ENCODE peak calls at places on chromosomes 4 and X, in eight cellular contexts. One of them, this sample, is unnamed. For H3K4me1 and H3K9me3, the result is how much of the 10 kb centered on the place peaks cover.

GRCh38 chr4:75180790-75181776 is 248.2 kb downstream of the PARM1 start:
- DNase-seq in H9: peak
- DNase-seq in lung: no peak
- DNase-seq in Peyer's patch: peak
- DNase-seq in GM23248: peak
- DNase-seq in cardiac muscle cell: peak
- DNase-seq in CD8-positive, alpha-beta memory T cell: no peak
- DNase-seq in CD4-positive, alpha-beta memory T cell: no peak
- DNase-seq in this sample: no peak

GRCh38 chr4:15182600-15183222 is 180.4 kb downstream of the CPEB2 start:
- DNase-seq in cardiac muscle cell: peak
- DNase-seq in lung: no peak
- DNase-seq in Peyer's patch: no peak
- DNase-seq in CD8-positive, alpha-beta memory T cell: no peak
- DNase-seq in H9: no peak
- DNase-seq in GM23248: peak
- DNase-seq in CD4-positive, alpha-beta memory T cell: no peak
- DNase-seq in this sample: no peak

GRCh38 chr4:93827272-93827947 is 1.1 kb upstream of the ATOH1 start:
- DNase-seq in CD4-positive, alpha-beta memory T cell: no peak
- DNase-seq in lung: no peak
- DNase-seq in H9: peak
- DNase-seq in CD8-positive, alpha-beta memory T cell: no peak
- DNase-seq in Peyer's patch: no peak
- DNase-seq in cardiac muscle cell: no peak
- DNase-seq in GM23248: no peak
- DNase-seq in this sample: no peak

GRCh38 chrX:42246814-42247213 is 323.5 kb upstream of the CASK start:
- DNase-seq in GM23248: peak
- DNase-seq in cardiac muscle cell: peak
- DNase-seq in Peyer's patch: no peak
- DNase-seq in CD4-positive, alpha-beta memory T cell: no peak
- DNase-seq in CD8-positive, alpha-beta memory T cell: no peak
- DNase-seq in lung: peak
- DNase-seq in H9: no peak
- DNase-seq in this sample: no peak

GRCh38 chr4:73772353-73772752 is 32.0 kb downstream of the CXCL8 start:
- DNase-seq in cardiac muscle cell: no peak
- DNase-seq in H9: no peak
- DNase-seq in Peyer's patch: no peak
- DNase-seq in CD8-positive, alpha-beta memory T cell: no peak
- DNase-seq in GM23248: no peak
- DNase-seq in lung: no peak
- DNase-seq in CD4-positive, alpha-beta memory T cell: no peak
- DNase-seq in this sample: no peak

GRCh38 chr4:100087743-100088142 is 102.5 kb downstream of the DDIT4L start:
- DNase-seq in CD4-positive, alpha-beta memory T cell: no peak
- DNase-seq in Peyer's patch: no peak
- DNase-seq in GM23248: peak
- DNase-seq in CD8-positive, alpha-beta memory T cell: no peak
- DNase-seq in cardiac muscle cell: peak
- DNase-seq in H9: no peak
- DNase-seq in lung: no peak
- DNase-seq in this sample: no peak

GRCh38 chr4:5385741-5386251 is 322.6 kb downstream of the EVC2 start:
- DNase-seq in GM23248: no peak
- DNase-seq in H9: no peak
- DNase-seq in CD8-positive, alpha-beta memory T cell: no peak
- DNase-seq in cardiac muscle cell: no peak
- DNase-seq in Peyer's patch: no peak
- DNase-seq in CD4-positive, alpha-beta memory T cell: no peak
- DNase-seq in lung: no peak
- DNase-seq in this sample: no peak

GRCh38 chr4:152554742-152555141 is 18.9 kb upstream of the FBXW7 start:
- DNase-seq in CD4-positive, alpha-beta memory T cell: no peak
- DNase-seq in CD8-positive, alpha-beta memory T cell: no peak
- DNase-seq in lung: no peak
- DNase-seq in cardiac muscle cell: no peak
- DNase-seq in Peyer's patch: peak
- DNase-seq in GM23248: no peak
- DNase-seq in H9: no peak
- DNase-seq in this sample: no peak

GRCh38 chrX:2330487-2330886 is 170.3 kb downstream of the DHRSX start:
- DNase-seq in lung: no peak
- DNase-seq in CD4-positive, alpha-beta memory T cell: no peak
- DNase-seq in H9: no peak
- DNase-seq in CD8-positive, alpha-beta memory T cell: no peak
- DNase-seq in cardiac muscle cell: no peak
- DNase-seq in GM23248: no peak
- DNase-seq in Peyer's patch: no peak
- DNase-seq in this sample: no peak

GRCh38 chr4:10441512-10441911 is 15.7 kb downstream of the ZNF518B start:
- DNase-seq in cardiac muscle cell: no peak
- DNase-seq in lung: no peak
- DNase-seq in CD8-positive, alpha-beta memory T cell: no peak
- DNase-seq in Peyer's patch: no peak
- DNase-seq in GM23248: no peak
- DNase-seq in H9: no peak
- DNase-seq in CD4-positive, alpha-beta memory T cell: no peak
- DNase-seq in this sample: no peak

GRCh38 chrX:154040863-154041262 is 21.2 kb upstream of the IRAK1 start:
- DNase-seq in lung: no peak
- DNase-seq in GM23248: no peak
- DNase-seq in CD4-positive, alpha-beta memory T cell: no peak
- DNase-seq in cardiac muscle cell: no peak
- DNase-seq in CD8-positive, alpha-beta memory T cell: no peak
- DNase-seq in H9: no peak
- DNase-seq in Peyer's patch: no peak
- DNase-seq in this sample: no peak
- H3K4me1 ChIP-seq in lung: under half
- H3K4me1 ChIP-seq in GM23248: half or more
- H3K4me1 ChIP-seq in CD4-positive, alpha-beta memory T cell: under half
- H3K4me1 ChIP-seq in cardiac muscle cell: under half
- H3K4me1 ChIP-seq in CD8-positive, alpha-beta memory T cell: under half
- H3K4me1 ChIP-seq in H9: under half
- H3K4me1 ChIP-seq in Peyer's patch: under half
- H3K4me1 ChIP-seq in this sample: under half

GRCh38 chrX:54534271-54534670 is 4.3 kb downstream of the GNL3L start:
- DNase-seq in Peyer's patch: no peak
- DNase-seq in cardiac muscle cell: no peak
- DNase-seq in lung: no peak
- DNase-seq in CD4-positive, alpha-beta memory T cell: no peak
- DNase-seq in CD8-positive, alpha-beta memory T cell: no peak
- DNase-seq in GM23248: no peak
- DNase-seq in H9: no peak
- DNase-seq in this sample: no peak
- H3K27ac ChIP-seq in Peyer's patch: no peak
- H3K27ac ChIP-seq in cardiac muscle cell: no peak
- H3K27ac ChIP-seq in lung: no peak
- H3K27ac ChIP-seq in CD4-positive, alpha-beta memory T cell: no peak
- H3K27ac ChIP-seq in CD8-positive, alpha-beta memory T cell: no peak
- H3K27ac ChIP-seq in GM23248: no peak
- H3K27ac ChIP-seq in H9: no peak
- H3K27ac ChIP-seq in this sample: no peak

GRCh38 chr4:172736046-172736445 is 432.6 kb upstream of the GALNT7 start:
- DNase-seq in CD4-positive, alpha-beta memory T cell: no peak
- DNase-seq in H9: no peak
- DNase-seq in Peyer's patch: no peak
- DNase-seq in CD8-positive, alpha-beta memory T cell: no peak
- DNase-seq in lung: no peak
- DNase-seq in cardiac muscle cell: no peak
- DNase-seq in GM23248: no peak
- DNase-seq in this sample: no peak

GRCh38 chr4:172740434-172740833 is 428.2 kb upstream of the GALNT7 start:
- DNase-seq in lung: no peak
- DNase-seq in H9: no peak
- DNase-seq in GM23248: no peak
- DNase-seq in cardiac muscle cell: no peak
- DNase-seq in CD8-positive, alpha-beta memory T cell: no peak
- DNase-seq in Peyer's patch: no peak
- DNase-seq in CD4-positive, alpha-beta memory T cell: no peak
- DNase-seq in this sample: no peak

DNA sequence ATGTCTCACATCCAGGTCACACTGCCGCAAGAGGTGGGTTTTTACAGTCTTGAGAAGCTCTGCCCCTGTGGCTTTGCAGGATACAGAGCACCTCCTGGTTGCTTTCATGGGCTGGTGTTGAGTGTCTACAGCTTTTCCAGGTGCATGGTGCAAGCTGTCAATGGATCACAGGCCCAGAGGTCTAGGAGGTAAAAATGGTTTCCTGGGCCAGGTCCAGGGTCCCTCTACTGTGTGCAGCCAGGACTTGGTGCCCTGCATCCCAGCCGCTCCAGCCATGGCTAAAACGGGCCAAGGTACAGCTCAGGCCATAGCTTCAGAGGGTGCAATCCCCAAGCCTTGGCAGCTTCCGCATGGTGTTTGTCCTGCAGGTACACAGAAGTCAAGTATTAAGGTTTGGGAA is 434.1 kb upstream of the GALNT7 start:
- DNase-seq in lung: no peak
- DNase-seq in H9: no peak
- DNase-seq in Peyer's patch: no peak
- DNase-seq in GM23248: no peak
- DNase-seq in CD4-positive, alpha-beta memory T cell: no peak
- DNase-seq in cardiac muscle cell: no peak
- DNase-seq in CD8-positive, alpha-beta memory T cell: no peak
- DNase-seq in this sample: no peak
- H3K9me3 ChIP-seq in lung: under half
- H3K9me3 ChIP-seq in H9: under half
- H3K9me3 ChIP-seq in Peyer's patch: under half
- H3K9me3 ChIP-seq in GM23248: under half
- H3K9me3 ChIP-seq in CD4-positive, alpha-beta memory T cell: under half
- H3K9me3 ChIP-seq in cardiac muscle cell: under half
- H3K9me3 ChIP-seq in CD8-positive, alpha-beta memory T cell: under half
- H3K9me3 ChIP-seq in this sample: under half

GRCh38 chr4:109655396-109655795 is 47.8 kb downstream of the CASP6 start:
- DNase-seq in CD4-positive, alpha-beta memory T cell: no peak
- DNase-seq in CD8-positive, alpha-beta memory T cell: no peak
- DNase-seq in cardiac muscle cell: no peak
- DNase-seq in lung: no peak
- DNase-seq in GM23248: no peak
- DNase-seq in Peyer's patch: no peak
- DNase-seq in H9: no peak
- DNase-seq in this sample: no peak
- H3K4me1 ChIP-seq in CD4-positive, alpha-beta memory T cell: under half
- H3K4me1 ChIP-seq in CD8-positive, alpha-beta memory T cell: under half
- H3K4me1 ChIP-seq in cardiac muscle cell: under half
- H3K4me1 ChIP-seq in lung: under half
- H3K4me1 ChIP-seq in GM23248: under half
- H3K4me1 ChIP-seq in Peyer's patch: under half
- H3K4me1 ChIP-seq in H9: under half
- H3K4me1 ChIP-seq in this sample: under half

DNA sequence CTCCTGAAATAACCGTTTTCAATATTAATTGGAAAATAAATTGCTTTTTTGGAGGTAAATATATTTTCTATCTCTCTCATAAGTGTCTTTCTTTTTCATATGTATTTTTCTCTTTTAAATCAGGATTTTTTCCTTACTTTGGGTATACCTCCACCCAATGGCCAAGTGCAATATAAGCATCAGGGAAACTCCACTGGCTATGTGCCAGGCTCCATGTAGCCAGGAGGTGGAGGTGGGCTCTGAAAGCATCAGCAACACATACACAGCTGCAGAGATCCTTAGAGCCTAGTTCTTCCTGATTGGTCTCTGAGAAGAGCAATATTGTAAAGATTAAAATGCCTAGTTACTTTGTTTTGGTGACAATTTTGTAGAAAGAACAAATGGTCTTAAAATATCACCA is 3.4 kb downstream of the GABRA2 start:
- DNase-seq in CD4-positive, alpha-beta memory T cell: no peak
- DNase-seq in GM23248: peak
- DNase-seq in H9: peak
- DNase-seq in lung: no peak
- DNase-seq in CD8-positive, alpha-beta memory T cell: no peak
- DNase-seq in Peyer's patch: no peak
- DNase-seq in cardiac muscle cell: no peak
- DNase-seq in this sample: no peak
- H3K27ac ChIP-seq in CD4-positive, alpha-beta memory T cell: no peak
- H3K27ac ChIP-seq in GM23248: no peak
- H3K27ac ChIP-seq in H9: no peak
- H3K27ac ChIP-seq in lung: no peak
- H3K27ac ChIP-seq in CD8-positive, alpha-beta memory T cell: no peak
- H3K27ac ChIP-seq in Peyer's patch: no peak
- H3K27ac ChIP-seq in cardiac muscle cell: no peak
- H3K27ac ChIP-seq in this sample: no peak

GRCh38 chr4:18454349-18454748 is 432.8 kb upstream of the LCORL start:
- DNase-seq in lung: no peak
- DNase-seq in cardiac muscle cell: no peak
- DNase-seq in CD4-positive, alpha-beta memory T cell: no peak
- DNase-seq in CD8-positive, alpha-beta memory T cell: no peak
- DNase-seq in Peyer's patch: no peak
- DNase-seq in H9: no peak
- DNase-seq in GM23248: no peak
- DNase-seq in this sample: no peak
- H3K9me3 ChIP-seq in lung: under half
- H3K9me3 ChIP-seq in cardiac muscle cell: under half
- H3K9me3 ChIP-seq in CD4-positive, alpha-beta memory T cell: under half
- H3K9me3 ChIP-seq in CD8-positive, alpha-beta memory T cell: under half
- H3K9me3 ChIP-seq in Peyer's patch: under half
- H3K9me3 ChIP-seq in H9: under half
- H3K9me3 ChIP-seq in GM23248: under half
- H3K9me3 ChIP-seq in this sample: under half

This sample was measured in effector memory CD4-positive, alpha-beta T cell.